ENCODE peak calls at places on chromosomes 1 and 21, in eight cellular contexts. A, I, B, F, X, W, D and J are unnamed samples.

GRCh38 chr1:226601456-226601855 is 52.9 kb downstream of the STUM start:
- DNase-seq in A (no peak), I (peak; percentile 12), B (no peak), F (no peak), X (no peak), W (no peak), D (no peak), J (no peak)

GRCh38 chr1:198498881-198499280 is 41.6 kb downstream of the ATP6V1G3 start:
- DNase-seq in A (no peak), I (no peak), B (no peak), F (no peak), X (no peak), W (no peak), D (no peak), J (peak; percentile 72)

GRCh38 chr1:189775343-189775742 is 702.3 kb downstream of the BRINP3 start:
- DNase-seq in A (no peak), I (no peak), B (no peak), F (no peak), X (no peak), W (no peak), D (no peak), J (peak; percentile 32)

GRCh38 chr1:163535807-163536206 is 214.1 kb downstream of the NUF2 start:
- DNase-seq in A (no peak), I (no peak), B (peak; percentile 17), F (peak; percentile 16), X (no peak), W (no peak), D (no peak), J (no peak)

GRCh38 chr1:162404550-162405160 is 7.3 kb downstream of the SH2D1B start:
- DNase-seq in A (no peak), I (no peak), B (no peak), F (no peak), X (no peak), W (no peak), D (no peak), J (no peak)

GRCh38 chr1:243481101-243481500 is 225.3 kb downstream of the SDCCAG8 start:
- DNase-seq in A (no peak), I (no peak), B (no peak), F (no peak), X (no peak), W (no peak), D (no peak), J (no peak)

GRCh38 chr1:74271503-74271902 is 36.3 kb downstream of the TNNI3K start:
- DNase-seq in A (no peak), I (no peak), B (no peak), F (no peak), X (no peak), W (no peak), D (no peak), J (no peak)

GRCh38 chr21:38244407-38244787 is 12.4 kb upstream of the KCNJ15 start:
- DNase-seq in A (no peak), I (no peak), B (no peak), F (no peak), X (no peak), W (no peak), D (peak; percentile 18), J (no peak)

GRCh38 chr1:23216771-23217420 is 406 bp downstream of the HTR1D start:
- DNase-seq in A (no peak), I (peak; percentile 16), B (no peak), F (peak; percentile 16), X (no peak), W (no peak), D (no peak), J (no peak)

GRCh38 chr21:36156815-36157670 is at the start of gene DOP1B:
- DNase-seq in A (peak; percentile 53), I (no peak), B (no peak), F (peak; percentile 43), X (no peak), W (no peak), D (no peak), J (no peak)

GRCh38 chr21:25456672-25457071 is 150.6 kb downstream of the MRPL39 start:
- DNase-seq in A (peak; percentile 30), I (no peak), B (no peak), F (no peak), X (no peak), W (no peak), D (no peak), J (no peak)

GRCh38 chr1:92747735-92748134 is 37.2 kb downstream of the EVI5 start:
- DNase-seq in A (no peak), I (no peak), B (no peak), F (no peak), X (no peak), W (no peak), D (no peak), J (no peak)

GRCh38 chr21:34889287-34889536 is 159.9 kb downstream of the RUNX1 start:
- DNase-seq in A (no peak), I (peak; percentile 39), B (no peak), F (no peak), X (peak; percentile 78), W (peak; percentile 44), D (peak; percentile 39), J (no peak)

GRCh38 chr21:28518620-28519019 is 474.1 kb downstream of the LTN1 start:
- DNase-seq in A (no peak), I (no peak), B (no peak), F (no peak), X (no peak), W (no peak), D (no peak), J (no peak)

GRCh38 chr1:22712502-22713271 is 2.0 kb downstream of the EPHB2 start:
- DNase-seq in A (no peak), I (no peak), B (no peak), F (no peak), X (no peak), W (no peak), D (no peak), J (no peak)

GRCh38 chr1:68010543-68010942 is 39.9 kb downstream of the DIRAS3 start:
- DNase-seq in A (no peak), I (no peak), B (no peak), F (no peak), X (no peak), W (no peak), D (no peak), J (no peak)

GRCh38 chr1:211355873-211356272 is 29.2 kb downstream of the TRAF5 start:
- DNase-seq in A (no peak), I (no peak), B (no peak), F (no peak), X (no peak), W (no peak), D (no peak), J (no peak)

GRCh38 chr21:44657635-44658183 is at the start of gene KRTAP12-3:
- DNase-seq in A (no peak), I (no peak), B (no peak), F (no peak), X (no peak), W (no peak), D (no peak), J (no peak)

GRCh38 chr21:14773777-14774345 is 227.7 kb upstream of the SAMSN1 start:
- DNase-seq in A (peak; percentile 55), I (no peak), B (peak; percentile 7), F (peak; percentile 63), X (peak; percentile 62), W (no peak), D (no peak), J (peak; percentile 49)

GRCh38 chr1:47438321-47439150 is 692 bp downstream of the FOXD2 start:
- DNase-seq in A (no peak), I (no peak), B (no peak), F (no peak), X (peak; percentile 53), W (no peak), D (no peak), J (peak; percentile 14)
- TF ChIP-seq CTCF in A (no peak), I (no peak), B (no peak), F (no peak), X (no peak), W (no peak), D (no peak), J (no peak)

GRCh38 chr1:242208021-242208420 is 209.1 kb upstream of the MAP1LC3C start:
- DNase-seq in A (no peak), I (no peak), B (no peak), F (no peak), X (no peak), W (no peak), D (no peak), J (no peak)

GRCh38 chr1:242211254-242212022 is 212.5 kb upstream of the MAP1LC3C start:
- DNase-seq in A (no peak), I (no peak), B (no peak), F (no peak), X (no peak), W (no peak), D (no peak), J (peak; percentile 64)

GRCh38 chr1:242206994-242207393 is 208.1 kb upstream of the MAP1LC3C start:
- DNase-seq in A (no peak), I (no peak), B (no peak), F (no peak), X (no peak), W (no peak), D (no peak), J (no peak)

GRCh38 chr1:242205622-242206489 is 207.0 kb upstream of the MAP1LC3C start:
- DNase-seq in A (no peak), I (no peak), B (no peak), F (no peak), X (no peak), W (no peak), D (no peak), J (no peak)

GRCh38 chr1:242209063-242209462 is 210.2 kb upstream of the MAP1LC3C start:
- DNase-seq in A (no peak), I (no peak), B (no peak), F (no peak), X (no peak), W (no peak), D (no peak), J (no peak)
- H3K4me1 ChIP-seq in A (no peaks in the 10 kb centered on the region), I (no peaks in the 10 kb centered on the region), B (peaks cover 24% of the 10 kb centered on the region), F (no peaks in the 10 kb centered on the region), X (no peaks in the 10 kb centered on the region), W (no peaks in the 10 kb centered on the region), D (no peaks in the 10 kb centered on the region), J (peaks cover 30% of the 10 kb centered on the region)

GRCh38 chr1:90724926-90725325 is 7.8 kb upstream of the BARHL2 start:
- DNase-seq in A (no peak), I (no peak), B (no peak), F (no peak), X (no peak), W (no peak), D (no peak), J (no peak)

GRCh38 chr1:90724361-90724760 is 7.3 kb upstream of the BARHL2 start:
- DNase-seq in A (no peak), I (no peak), B (no peak), F (no peak), X (no peak), W (no peak), D (no peak), J (no peak)

GRCh38 chr1:90726716-90727480 is 9.8 kb upstream of the BARHL2 start:
- DNase-seq in A (no peak), I (no peak), B (no peak), F (no peak), X (no peak), W (no peak), D (no peak), J (no peak)

GRCh38 chr1:90725341-90725960 is 8.3 kb upstream of the BARHL2 start:
- DNase-seq in A (no peak), I (no peak), B (no peak), F (no peak), X (no peak), W (no peak), D (no peak), J (no peak)

GRCh38 chr1:90725961-90726715 is 9.0 kb upstream of the BARHL2 start:
- DNase-seq in A (no peak), I (no peak), B (no peak), F (no peak), X (no peak), W (no peak), D (no peak), J (no peak)
- H3K4me3 ChIP-seq in A (peak overlapping the region; percentile 45), I (no peak overlapping the region), B (peak overlapping the region; percentile 36), F (no peak overlapping the region), X (peak overlapping the region; percentile 30), W (peak overlapping the region; percentile 32), D (no peak overlapping the region), J (no peak overlapping the region)

GRCh38 chr1:232211149-232211548 is 418.8 kb downstream of the SIPA1L2 start:
- DNase-seq in A (no peak), I (no peak), B (no peak), F (peak; percentile 31), X (no peak), W (no peak), D (no peak), J (peak; percentile 24)
- TF ChIP-seq CTCF in A (no peak), I (no peak), B (peak; percentile 27), F (peak; percentile 61), X (peak; percentile 25), W (no peak), D (no peak), J (peak; percentile 38)